ENCODE peak calls at places on chromosomes 6 and 20, in six cellular contexts. One of them, this sample, is unnamed.

GRCh38 chr20:5680227-5680626 is 70.0 kb upstream of the SHLD1 start:
- DNase-seq in stimulated activated CD4-positive, alpha-beta T cell treated with anti-CD3 and anti-CD28 coated beads, Interleukin-4, amount 100 ng/mL, for 48 hours: no peak
- DNase-seq in ACHN: no peak
- DNase-seq in brain microvascular endothelial cell: no peak
- DNase-seq in vagina: no peak
- DNase-seq in left cardiac atrium: no peak
- DNase-seq in this sample: no peak

GRCh38 chr6:12875061-12875460 is 158.5 kb downstream of the PHACTR1 start:
- DNase-seq in stimulated activated CD4-positive, alpha-beta T cell treated with anti-CD3 and anti-CD28 coated beads, Interleukin-4, amount 100 ng/mL, for 48 hours: no peak
- DNase-seq in ACHN: no peak
- DNase-seq in brain microvascular endothelial cell: no peak
- DNase-seq in vagina: no peak
- DNase-seq in left cardiac atrium: no peak
- DNase-seq in this sample: no peak

GRCh38 chr6:89438248-89438647 is 5.3 kb downstream of the ANKRD6 start:
- DNase-seq in stimulated activated CD4-positive, alpha-beta T cell treated with anti-CD3 and anti-CD28 coated beads, Interleukin-4, amount 100 ng/mL, for 48 hours: no peak
- DNase-seq in ACHN: no peak
- DNase-seq in brain microvascular endothelial cell: no peak
- DNase-seq in vagina: no peak
- DNase-seq in left cardiac atrium: no peak
- DNase-seq in this sample: no peak

GRCh38 chr6:74991573-74992332 is 214.1 kb downstream of the COL12A1 start:
- DNase-seq in stimulated activated CD4-positive, alpha-beta T cell treated with anti-CD3 and anti-CD28 coated beads, Interleukin-4, amount 100 ng/mL, for 48 hours: no peak
- DNase-seq in ACHN: no peak
- DNase-seq in brain microvascular endothelial cell: peak
- DNase-seq in vagina: no peak
- DNase-seq in left cardiac atrium: no peak
- DNase-seq in this sample: no peak

GRCh38 chr6:16635810-16636602 is 125.3 kb downstream of the ATXN1 start:
- DNase-seq in stimulated activated CD4-positive, alpha-beta T cell treated with anti-CD3 and anti-CD28 coated beads, Interleukin-4, amount 100 ng/mL, for 48 hours: no peak
- DNase-seq in ACHN: peak
- DNase-seq in brain microvascular endothelial cell: peak
- DNase-seq in vagina: no peak
- DNase-seq in left cardiac atrium: no peak
- DNase-seq in this sample: no peak

GRCh38 chr20:6395695-6396094 is 272.9 kb upstream of the FERMT1 start:
- DNase-seq in stimulated activated CD4-positive, alpha-beta T cell treated with anti-CD3 and anti-CD28 coated beads, Interleukin-4, amount 100 ng/mL, for 48 hours: no peak
- DNase-seq in ACHN: peak
- DNase-seq in brain microvascular endothelial cell: peak
- DNase-seq in vagina: no peak
- DNase-seq in left cardiac atrium: no peak
- DNase-seq in this sample: no peak

GRCh38 chr20:53752583-53752970 is 158.9 kb upstream of the ZNF217 start:
- DNase-seq in stimulated activated CD4-positive, alpha-beta T cell treated with anti-CD3 and anti-CD28 coated beads, Interleukin-4, amount 100 ng/mL, for 48 hours: no peak
- DNase-seq in ACHN: no peak
- DNase-seq in brain microvascular endothelial cell: no peak
- DNase-seq in vagina: no peak
- DNase-seq in left cardiac atrium: no peak
- DNase-seq in this sample: no peak

GRCh38 chr6:40894962-40895799 is 143.8 kb downstream of the UNC5CL start:
- DNase-seq in stimulated activated CD4-positive, alpha-beta T cell treated with anti-CD3 and anti-CD28 coated beads, Interleukin-4, amount 100 ng/mL, for 48 hours: no peak
- DNase-seq in ACHN: peak
- DNase-seq in brain microvascular endothelial cell: peak
- DNase-seq in vagina: no peak
- DNase-seq in left cardiac atrium: peak
- DNase-seq in this sample: no peak

This sample was measured in type B pancreatic cell.